ENCODE peak calls at places on chromosomes 12 and 14, in eight cellular contexts. T is colonic mucosa, V is PC-9, Z is body of pancreas, H is left lung, N is A673, L is transverse colon, F is brain microvascular endothelial cell. W is an unnamed sample.
A peak's percentile ranks its signal among the peaks of the same experiment; 100 is the strongest.

GRCh38 chr12:110366474-110367208 is 36.9 kb downstream of the ANAPC7 start:
- DNase-seq in T (no peak), V (no peak), Z (no peak), H (no peak), N (no peak), L (no peak), F (no peak), W (no peak)

GRCh38 chr12:128932521-128932920 is 79.2 kb downstream of the GLT1D1 start:
- DNase-seq in T (no peak), V (no peak), Z (no peak), H (no peak), N (no peak), L (no peak), F (no peak), W (no peak)

GRCh38 chr14:101559624-101560533 is 1.4 kb upstream of the DIO3 start:
- DNase-seq in T (no peak), V (no peak), Z (peak; percentile 49), H (peak; percentile 79), N (no peak), L (peak; percentile 48), F (no peak), W (no peak)

GRCh38 chr14:38959021-38959420 is 144.0 kb downstream of the SEC23A start:
- DNase-seq in T (no peak), V (no peak), Z (no peak), H (no peak), N (no peak), L (no peak), F (no peak), W (no peak)

GRCh38 chr14:77301103-77301502 is 19.6 kb downstream of the POMT2 start:
- DNase-seq in T (peak; percentile 85), V (no peak), Z (peak; percentile 73), H (no peak), N (peak; percentile 78), L (peak; percentile 83), F (peak; percentile 86), W (peak; percentile 63)

GRCh38 chr12:53327435-53328042 is 6.1 kb upstream of the AAAS start:
- DNase-seq in T (no peak), V (no peak), Z (no peak), H (no peak), N (no peak), L (no peak), F (no peak), W (no peak)

GRCh38 chr12:48296586-48297396 is 53.9 kb downstream of the ZNF641 start:
- DNase-seq in T (peak; percentile 83), V (no peak), Z (peak; percentile 86), H (peak; percentile 91), N (peak; percentile 85), L (peak; percentile 81), F (peak; percentile 75), W (peak; percentile 72)

GRCh38 chr14:88005978-88006851 is 1.3 kb downstream of the GPR65 start:
- DNase-seq in T (no peak), V (no peak), Z (no peak), H (no peak), N (no peak), L (peak; percentile 30), F (no peak), W (no peak)

GRCh38 chr12:77925536-77926108 is 94.9 kb downstream of the NAV3 start:
- DNase-seq in T (peak; percentile 49), V (peak; percentile 64), Z (peak; percentile 72), H (peak; percentile 24), N (peak; percentile 96), L (peak; percentile 54), F (peak; percentile 97), W (peak; percentile 85)

GRCh38 chr12:50186667-50187066 is 19.5 kb upstream of the CERS5 start:
- DNase-seq in T (no peak), V (no peak), Z (no peak), H (no peak), N (peak; percentile 42), L (no peak), F (no peak), W (no peak)

GRCh38 chr12:68381476-68381875 is 49.3 kb upstream of the MDM1 start:
- DNase-seq in T (no peak), V (no peak), Z (no peak), H (no peak), N (no peak), L (no peak), F (no peak), W (no peak)

GRCh38 chr12:46292754-46293402 is 24.0 kb upstream of the SLC38A1 start:
- DNase-seq in T (no peak), V (no peak), Z (no peak), H (no peak), N (no peak), L (no peak), F (no peak), W (no peak)

GRCh38 chr12:106345739-106346138 is 11.8 kb upstream of the POLR3B start:
- DNase-seq in T (peak; percentile 45), V (peak; percentile 40), Z (no peak), H (no peak), N (peak; percentile 20), L (no peak), F (peak; percentile 56), W (no peak)

GRCh38 chr14:52299692-52300278 is 14.3 kb upstream of the PTGER2 start:
- DNase-seq in T (no peak), V (peak; percentile 58), Z (no peak), H (no peak), N (peak; percentile 64), L (no peak), F (peak; percentile 49), W (no peak)

GRCh38 chr12:33439587-33440011 is at the start of gene SYT10:
- DNase-seq in T (no peak), V (no peak), Z (no peak), H (peak; percentile 67), N (peak; percentile 20), L (no peak), F (no peak), W (no peak)

GRCh38 chr12:121503395-121503794 is 77.4 kb downstream of the KDM2B start:
- DNase-seq in T (no peak), V (no peak), Z (no peak), H (no peak), N (no peak), L (no peak), F (no peak), W (no peak)

GRCh38 chr12:13198921-13199320 is 2.4 kb downstream of the EMP1 start:
- DNase-seq in T (no peak), V (no peak), Z (no peak), H (no peak), N (no peak), L (no peak), F (no peak), W (no peak)

GRCh38 chr12:13197526-13198141 is 1.1 kb downstream of the EMP1 start:
- DNase-seq in T (peak; percentile 40), V (no peak), Z (no peak), H (no peak), N (peak; percentile 43), L (no peak), F (no peak), W (no peak)

GRCh38 chr12:13196302-13196921 is at the start of gene EMP1:
- DNase-seq in T (peak; percentile 96), V (peak; percentile 100), Z (peak; percentile 76), H (peak; percentile 79), N (peak; percentile 92), L (peak; percentile 93), F (peak; percentile 100), W (peak; percentile 100)

GRCh38 chr12:13195848-13196301 is 651 bp upstream of the EMP1 start:
- DNase-seq in T (peak; percentile 56), V (no peak), Z (no peak), H (no peak), N (no peak), L (peak; percentile 61), F (no peak), W (no peak)

DNA sequence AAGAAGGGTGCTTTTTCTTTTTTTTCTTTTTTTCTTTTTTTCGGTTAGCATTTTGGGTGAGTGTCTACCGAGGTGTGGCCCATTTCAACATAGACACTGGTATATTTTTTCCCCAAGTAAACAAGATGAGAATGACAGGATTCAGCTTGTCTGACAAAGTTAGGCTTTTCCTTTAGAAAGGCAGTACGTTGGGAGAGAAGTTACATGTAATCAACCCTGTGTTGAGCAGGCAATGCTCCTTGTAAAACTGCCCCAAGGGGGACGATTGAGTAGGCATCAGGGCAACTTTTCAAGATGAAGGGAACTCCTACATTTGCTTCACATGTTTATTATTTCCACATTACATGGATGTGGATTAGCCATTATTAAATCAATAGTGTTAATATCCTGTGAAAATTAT is 1.7 kb downstream of the EMP1 start:
- DNase-seq in T (no peak), V (no peak), Z (no peak), H (no peak), N (no peak), L (no peak), F (no peak), W (no peak)
- H3K4me3 ChIP-seq in T (peak overlapping the region; percentile 39), V (peak overlapping the region; percentile 97), Z (no peak overlapping the region), H (peak overlapping the region; percentile 39), N (peak overlapping the region; percentile 44), L (peak overlapping the region; percentile 30), F (peak overlapping the region; percentile 91), W (peak overlapping the region; percentile 74)

DNA sequence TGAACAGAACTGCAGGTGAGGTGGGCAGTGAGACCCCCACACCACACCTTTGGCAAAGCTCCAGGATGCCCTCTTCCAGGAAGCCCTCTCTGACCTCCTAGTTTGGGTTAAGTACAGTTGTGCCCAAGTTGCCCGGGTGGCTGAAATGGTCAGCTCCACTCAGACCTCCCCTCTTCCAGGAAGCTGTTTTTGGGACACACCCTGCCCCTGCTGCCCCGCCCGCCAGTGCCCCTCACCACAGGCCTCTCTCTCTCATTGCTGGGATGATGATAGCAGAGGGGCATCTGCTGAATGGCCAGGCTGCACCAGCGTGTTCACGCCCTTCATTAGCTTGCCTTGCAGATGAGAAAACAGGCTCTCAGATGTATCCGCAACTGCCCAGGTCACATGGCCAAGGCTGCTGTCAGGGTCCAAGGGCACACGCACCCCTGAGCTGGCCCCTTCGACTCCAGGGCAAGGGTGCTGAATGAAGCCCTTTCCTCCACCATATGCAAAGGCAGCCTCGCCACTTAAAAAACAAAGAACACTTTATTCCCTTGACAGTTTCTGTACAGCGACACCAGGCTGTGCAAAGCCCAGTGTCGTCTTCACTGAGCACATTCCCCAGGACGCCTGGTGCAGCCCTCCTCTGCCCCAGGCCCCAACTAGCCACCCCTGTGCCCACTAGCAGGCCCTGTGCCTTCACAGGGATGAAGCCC is 15.5 kb downstream of the SLC25A29 start:
- DNase-seq in T (no peak), V (no peak), Z (no peak), H (peak; percentile 61), N (no peak), L (no peak), F (no peak), W (no peak)
- H3K36me3 ChIP-seq in T (no peaks in the 10 kb centered on the region), V (no peaks in the 10 kb centered on the region), Z (no peaks in the 10 kb centered on the region), H (peaks cover 27% of the 10 kb centered on the region), N (peaks cover 3% of the 10 kb centered on the region), L (no peaks in the 10 kb centered on the region), F (peaks cover 9% of the 10 kb centered on the region), W (peaks cover 4% of the 10 kb centered on the region)

GRCh38 chr12:56687225-56688128 is 607 bp downstream of the PTGES3 start:
- DNase-seq in T (peak; percentile 67), V (no peak), Z (peak; percentile 59), H (peak; percentile 91), N (peak; percentile 48), L (peak; percentile 69), F (no peak), W (no peak)
- TF ChIP-seq CTCF in T (no peak), V (no peak), Z (no peak), H (no peak), N (no peak), L (no peak), F (no peak), W (no peak)

GRCh38 chr12:6840428-6841138 is at the start of gene GNB3:
- DNase-seq in T (no peak), V (no peak), Z (no peak), H (peak; percentile 79), N (no peak), L (no peak), F (no peak), W (no peak)
- H3K4me3 ChIP-seq in T (no peak within 1 kb of the TSS), V (no peak within 1 kb of the TSS), Z (no peak within 1 kb of the TSS), H (no peak within 1 kb of the TSS), N (no peak within 1 kb of the TSS), L (no peak within 1 kb of the TSS), F (no peak within 1 kb of the TSS), W (no peak within 1 kb of the TSS)

GRCh38 chr12:105120551-105120950 is 13.0 kb downstream of the WASHC4 start:
- DNase-seq in T (no peak), V (no peak), Z (no peak), H (no peak), N (no peak), L (no peak), F (peak; percentile 24), W (no peak)
- H3K36me3 ChIP-seq in T (peaks cover 32% of the 10 kb centered on the region), V (peaks cover 21% of the 10 kb centered on the region), Z (peaks cover 36% of the 10 kb centered on the region), H (peaks cover 99% of the 10 kb centered on the region), N (peaks cover 69% of the 10 kb centered on the region), L (peaks cover 76% of the 10 kb centered on the region), F (peaks cover 91% of the 10 kb centered on the region), W (no peaks in the 10 kb centered on the region)

W was measured in kidney epithelial cell.